ENCODE peak calls at places on chromosomes 2 and 18, in ten cellular contexts. D is stimulated activated CD4-positive, alpha-beta T cell treated with anti-CD3 and anti-CD28 coated beads, Interleukin-12 subunit alpha, Interleukin-12 subunit beta, amount 100 ng/mL, for 4 hours; Y is body of pancreas; B is upper lobe of right lung; N is GM20000; W is T-helper 9 cell; Z is upper lobe of left lung; I is Calu3; T is endodermal cell; R is type B pancreatic cell. U is an unnamed sample.

GRCh38 chr2:182038579-182038978 is 52.9 kb downstream of the PPP1R1C start:
- DNase-seq in D (no peak), Y (no peak), B (no peak), N (no peak), W (no peak), Z (no peak), I (peak; percentile 5), T (no peak), R (no peak), U (peak; percentile 58)

GRCh38 chr18:63553117-63553516 is 10.9 kb downstream of the SERPINB12 start:
- DNase-seq in D (no peak), Y (peak; percentile 12), B (no peak), N (no peak), W (no peak), Z (peak; percentile 53), I (peak; percentile 56), T (no peak), R (no peak), U (peak; percentile 87)

GRCh38 chr2:237341872-237342271 is 72.1 kb downstream of the COL6A3 start:
- DNase-seq in D (no peak), Y (no peak), B (no peak), N (no peak), W (no peak), Z (no peak), I (no peak), T (no peak), R (no peak), U (no peak)

GRCh38 chr2:186848873-186849578 is at the start of gene ZSWIM2:
- DNase-seq in D (no peak), Y (peak; percentile 66), B (peak; percentile 75), N (peak; percentile 26), W (no peak), Z (peak; percentile 25), I (no peak), T (peak; percentile 96), R (peak; percentile 77), U (peak; percentile 94)

GRCh38 chr2:225462945-225463344 is 63.4 kb downstream of the NYAP2 start:
- DNase-seq in D (no peak), Y (no peak), B (no peak), N (no peak), W (no peak), Z (no peak), I (no peak), T (no peak), R (no peak), U (peak; percentile 27)

GRCh38 chr18:75010260-75010659 is 198.7 kb downstream of the PTGR3 start:
- DNase-seq in D (no peak), Y (no peak), B (no peak), N (no peak), W (no peak), Z (no peak), I (no peak), T (no peak), R (no peak), U (no peak)

GRCh38 chr2:177078843-177079242 is 133.8 kb upstream of the HNRNPA3 start:
- DNase-seq in D (no peak), Y (no peak), B (no peak), N (no peak), W (no peak), Z (no peak), I (no peak), T (peak; percentile 50), R (no peak), U (no peak)

GRCh38 chr2:237615631-237616249 is 11.6 kb upstream of the LRRFIP1 start:
- DNase-seq in D (no peak), Y (no peak), B (peak; percentile 12), N (no peak), W (no peak), Z (no peak), I (no peak), T (peak; percentile 60), R (no peak), U (no peak)

GRCh38 chr18:74248189-74248975 is 43.4 kb downstream of the CYB5A start:
- DNase-seq in D (no peak), Y (no peak), B (no peak), N (peak; percentile 24), W (no peak), Z (peak; percentile 71), I (no peak), T (no peak), R (no peak), U (no peak)

GRCh38 chr2:167869200-167869599 is 378.2 kb downstream of the STK39 start:
- DNase-seq in D (no peak), Y (no peak), B (no peak), N (no peak), W (no peak), Z (no peak), I (no peak), T (no peak), R (no peak), U (no peak)

GRCh38 chr2:14996306-14997014 is 363.9 kb downstream of the LRATD1 start:
- DNase-seq in D (no peak), Y (no peak), B (no peak), N (no peak), W (no peak), Z (no peak), I (no peak), T (no peak), R (no peak), U (no peak)

GRCh38 chr2:105042189-105042588 is 4.3 kb downstream of the MRPS9 start:
- DNase-seq in D (no peak), Y (peak; percentile 19), B (no peak), N (no peak), W (no peak), Z (no peak), I (no peak), T (peak; percentile 55), R (no peak), U (no peak)

GRCh38 chr18:3251249-3251962 is 3.8 kb downstream of the MYL12A start:
- DNase-seq in D (no peak), Y (no peak), B (no peak), N (no peak), W (no peak), Z (no peak), I (no peak), T (no peak), R (no peak), U (no peak)

GRCh38 chr2:38586926-38587325 is 15.8 kb downstream of the HNRNPLL start:
- DNase-seq in D (no peak), Y (no peak), B (no peak), N (no peak), W (no peak), Z (no peak), I (no peak), T (no peak), R (no peak), U (no peak)

GRCh38 chr18:3995476-3996102 is 459.5 kb downstream of the DLGAP1 start:
- DNase-seq in D (peak; percentile 41), Y (peak; percentile 62), B (no peak), N (peak; percentile 32), W (peak; percentile 28), Z (peak; percentile 42), I (peak; percentile 64), T (peak; percentile 78), R (no peak), U (peak; percentile 90)

GRCh38 chr18:25058520-25058919 is 293.4 kb downstream of the ZNF521 start:
- DNase-seq in D (no peak), Y (no peak), B (no peak), N (no peak), W (no peak), Z (no peak), I (peak; percentile 4), T (no peak), R (no peak), U (no peak)

GRCh38 chr2:148930046-148930775 is 55.2 kb downstream of the KIF5C start:
- DNase-seq in D (no peak), Y (no peak), B (no peak), N (no peak), W (no peak), Z (no peak), I (no peak), T (no peak), R (no peak), U (peak; percentile 2)

GRCh38 chr2:165055081-165055879 is 100.0 kb upstream of the SLC38A11 start:
- DNase-seq in D (no peak), Y (no peak), B (no peak), N (no peak), W (no peak), Z (no peak), I (no peak), T (no peak), R (no peak), U (peak; percentile 60)

GRCh38 chr18:49015886-49016647 is 65.3 kb upstream of the SMAD7 start:
- DNase-seq in D (no peak), Y (peak; percentile 0), B (peak; percentile 62), N (no peak), W (no peak), Z (no peak), I (no peak), T (peak; percentile 38), R (peak; percentile 24), U (no peak)

GRCh38 chr2:45821558-45822271 is 170.2 kb downstream of the PRKCE start:
- DNase-seq in D (no peak), Y (peak; percentile 97), B (peak; percentile 87), N (no peak), W (no peak), Z (peak; percentile 90), I (peak; percentile 78), T (no peak), R (no peak), U (peak; percentile 67)

GRCh38 chr2:235514627-235515363 is 21.0 kb downstream of the AGAP1 start:
- DNase-seq in D (no peak), Y (no peak), B (no peak), N (no peak), W (no peak), Z (no peak), I (peak; percentile 40), T (peak; percentile 68), R (no peak), U (no peak)

GRCh38 chr2:30147196-30147714 is 448 bp downstream of the YPEL5 start:
- DNase-seq in D (no peak), Y (peak; percentile 16), B (peak; percentile 80), N (peak; percentile 62), W (no peak), Z (peak; percentile 23), I (peak; percentile 28), T (no peak), R (peak; percentile 70), U (peak; percentile 19)

GRCh38 chr2:2333076-2333475 is 2.0 kb upstream of the MYT1L start:
- DNase-seq in D (no peak), Y (no peak), B (no peak), N (no peak), W (no peak), Z (no peak), I (no peak), T (no peak), R (no peak), U (no peak)

GRCh38 chr18:11310476-11311086 is 161.2 kb upstream of the PIEZO2 start:
- DNase-seq in D (no peak), Y (peak; percentile 52), B (no peak), N (peak; percentile 49), W (no peak), Z (no peak), I (peak; percentile 73), T (peak; percentile 92), R (no peak), U (peak; percentile 58)

GRCh38 chr2:204695506-204695905 is 150.2 kb downstream of the PARD3B start:
- DNase-seq in D (no peak), Y (no peak), B (no peak), N (no peak), W (no peak), Z (no peak), I (no peak), T (no peak), R (no peak), U (peak; percentile 43)

GRCh38 chr2:45923701-45924100 is 272.2 kb downstream of the PRKCE start:
- DNase-seq in D (no peak), Y (no peak), B (no peak), N (no peak), W (no peak), Z (peak; percentile 42), I (peak; percentile 54), T (no peak), R (no peak), U (no peak)

GRCh38 chr18:57787068-57787682 is 15.9 kb downstream of the ATP8B1 start:
- DNase-seq in D (no peak), Y (no peak), B (no peak), N (no peak), W (no peak), Z (no peak), I (no peak), T (no peak), R (no peak), U (no peak)

GRCh38 chr2:158967731-158968395 is 577 bp upstream of the TANC1 start:
- DNase-seq in D (no peak), Y (peak; percentile 50), B (peak; percentile 74), N (no peak), W (no peak), Z (peak; percentile 49), I (peak; percentile 56), T (peak; percentile 82), R (no peak), U (peak; percentile 71)